ENCODE peak calls at places on chromosomes 1 and 21, in four cellular contexts. D, K, Q and F are unnamed samples.

GRCh38 chr1:226526801-226527595 is 21.6 kb upstream of the STUM start:
- DNase-seq in Q (no peak), K (peak; percentile 31), D (peak; percentile 29), F (no peak)

GRCh38 chr1:45884700-45885099 is 81.3 kb downstream of the MAST2 start:
- DNase-seq in Q (no peak), K (peak; percentile 12), D (no peak), F (no peak)

GRCh38 chr1:1890506-1891348 is at the start of gene GNB1:
- DNase-seq in K (peak; percentile 89), Q (peak; percentile 100), D (peak; percentile 96), F (peak; percentile 90)

GRCh38 chr1:228723287-228723686 is 12.0 kb upstream of the RHOU start:
- DNase-seq in K (no peak), Q (no peak), D (no peak), F (no peak)

GRCh38 chr1:28066393-28067154 is 21.8 kb downstream of the EYA3 start:
- DNase-seq in D (no peak), Q (no peak), K (no peak), F (no peak)

GRCh38 chr1:208141793-208142192 is 102.4 kb downstream of the PLXNA2 start:
- DNase-seq in Q (no peak), K (no peak), D (no peak), F (no peak)

GRCh38 chr1:6001992-6002576 is 9.9 kb upstream of the NPHP4 start:
- DNase-seq in K (no peak), Q (peak; percentile 82), D (no peak), F (no peak)

GRCh38 chr1:85607126-85607912 is 26.8 kb downstream of the CCN1 start:
- DNase-seq in K (peak; percentile 98), Q (peak; percentile 93), D (peak; percentile 99), F (no peak)

GRCh38 chr1:235597867-235598553 is 51.6 kb downstream of the GNG4 start:
- DNase-seq in D (peak; percentile 75), Q (peak; percentile 96), K (peak; percentile 71), F (peak; percentile 39)

GRCh38 chr1:193322218-193322617 is 135.8 kb upstream of the B3GALT2 start:
- DNase-seq in D (peak; percentile 64), Q (no peak), K (peak; percentile 89), F (no peak)

GRCh38 chr1:65209005-65209885 is 61.2 kb downstream of the AK4 start:
- DNase-seq in K (peak; percentile 72), Q (peak; percentile 54), D (peak; percentile 58), F (peak; percentile 43)

GRCh38 chr1:65392497-65392896 is 28.0 kb upstream of the LEPR start:
- DNase-seq in K (no peak), D (no peak), Q (no peak), F (no peak)

GRCh38 chr1:43493661-43494450 is 36.8 kb upstream of the PTPRF start:
- DNase-seq in K (no peak), Q (no peak), D (no peak), F (no peak)

GRCh38 chr1:27133158-27133557 is 21.8 kb downstream of the SLC9A1 start:
- DNase-seq in Q (no peak), K (no peak), D (no peak), F (no peak)

GRCh38 chr21:43375827-43376795 is 50.8 kb downstream of the SIK1 start:
- DNase-seq in D (no peak), Q (no peak), K (no peak), F (no peak)

GRCh38 chr1:164504699-164505098 is 54.3 kb upstream of the PBX1 start:
- DNase-seq in Q (no peak), K (peak; percentile 47), D (peak; percentile 63), F (no peak)

GRCh38 chr1:90723561-90724108 is 6.5 kb upstream of the BARHL2 start:
- DNase-seq in D (peak; percentile 21), Q (peak; percentile 81), K (no peak), F (peak; percentile 8)

GRCh38 chr1:93673159-93673657 is 8.4 kb downstream of the BCAR3 start:
- DNase-seq in Q (no peak), D (peak; percentile 61), K (peak; percentile 81), F (no peak)

GRCh38 chr1:228063251-228064191 is 19.0 kb upstream of the ARF1 start:
- DNase-seq in D (no peak), Q (peak; percentile 76), K (no peak), F (no peak)

GRCh38 chr1:225949041-225949440 is 8.0 kb upstream of the LEFTY2 start:
- DNase-seq in D (no peak), K (no peak), Q (no peak), F (no peak)

GRCh38 chr1:230424440-230425251 is 1.5 kb downstream of the PGBD5 start:
- DNase-seq in D (peak; percentile 4), K (no peak), Q (no peak), F (peak; percentile 92)

GRCh38 chr1:29478879-29479278 is 242.6 kb downstream of the PTPRU start:
- DNase-seq in K (no peak), D (no peak), Q (no peak), F (no peak)

GRCh38 chr1:55155522-55155921 is 59.6 kb downstream of the USP24 start:
- DNase-seq in D (no peak), K (peak; percentile 30), Q (no peak), F (peak; percentile 33)

GRCh38 chr1:77825356-77825709 is 45.9 kb downstream of the MIGA1 start:
- DNase-seq in D (peak; percentile 90), K (peak; percentile 91), Q (peak; percentile 60), F (peak; percentile 81)

GRCh38 chr1:225318706-225319575 is 108.9 kb downstream of the LBR start:
- DNase-seq in K (peak; percentile 70), D (peak; percentile 54), Q (peak; percentile 41), F (peak; percentile 72)

GRCh38 chr1:38240626-38241025 is 194.0 kb upstream of the POU3F1 start:
- DNase-seq in Q (no peak), D (no peak), K (no peak), F (no peak)

GRCh38 chr1:2091611-2092604 is 41.7 kb downstream of the PRKCZ start:
- DNase-seq in K (no peak), Q (peak; percentile 94), D (peak; percentile 58), F (peak; percentile 69)

GRCh38 chr1:206472454-206472853 is 2.2 kb downstream of the IKBKE start:
- DNase-seq in D (peak; percentile 68), K (peak; percentile 91), Q (peak; percentile 89), F (peak; percentile 97)

GRCh38 chr1:117860906-117861610 is 68.4 kb downstream of the GDAP2 start:
- DNase-seq in K (no peak), Q (peak; percentile 39), D (peak; percentile 97), F (no peak)

GRCh38 chr1:244762629-244763028 is 72.8 kb upstream of the COX20 start:
- DNase-seq in Q (no peak), K (no peak), D (no peak), F (no peak)

GRCh38 chr1:155057788-155058211 is 5.7 kb upstream of the EFNA4 start:
- DNase-seq in Q (peak; percentile 89), D (no peak), K (no peak), F (no peak)

GRCh38 chr1:53350853-53351767 is 23.2 kb upstream of the LRP8 start:
- DNase-seq in Q (peak; percentile 61), D (no peak), K (no peak), F (no peak)

GRCh38 chr1:31715097-31715872 is 11.5 kb upstream of the COL16A1 start:
- DNase-seq in K (peak; percentile 88), D (peak; percentile 94), Q (peak; percentile 98), F (peak; percentile 39)

GRCh38 chr1:47886141-47886540 is 111.0 kb downstream of the TRABD2B start:
- DNase-seq in D (no peak), Q (no peak), K (no peak), F (no peak)

GRCh38 chr1:245715970-245716369 is 561.2 kb downstream of the KIF26B start:
- DNase-seq in D (peak; percentile 92), Q (peak; percentile 85), K (peak; percentile 87), F (no peak)

GRCh38 chr1:89942825-89943658 is 51.9 kb upstream of the ZNF326 start:
- DNase-seq in Q (no peak), D (peak; percentile 78), K (no peak), F (peak; percentile 53)

GRCh38 chr21:16196521-16197208 is 466.9 kb downstream of the USP25 start:
- DNase-seq in Q (no peak), K (peak; percentile 49), D (peak; percentile 44), F (peak; percentile 5)
- H3K4me3 ChIP-seq in Q (peak overlapping the region; percentile 70), K (peak overlapping the region; percentile 61), D (peak overlapping the region; percentile 82), F (no peak overlapping the region)

DNA sequence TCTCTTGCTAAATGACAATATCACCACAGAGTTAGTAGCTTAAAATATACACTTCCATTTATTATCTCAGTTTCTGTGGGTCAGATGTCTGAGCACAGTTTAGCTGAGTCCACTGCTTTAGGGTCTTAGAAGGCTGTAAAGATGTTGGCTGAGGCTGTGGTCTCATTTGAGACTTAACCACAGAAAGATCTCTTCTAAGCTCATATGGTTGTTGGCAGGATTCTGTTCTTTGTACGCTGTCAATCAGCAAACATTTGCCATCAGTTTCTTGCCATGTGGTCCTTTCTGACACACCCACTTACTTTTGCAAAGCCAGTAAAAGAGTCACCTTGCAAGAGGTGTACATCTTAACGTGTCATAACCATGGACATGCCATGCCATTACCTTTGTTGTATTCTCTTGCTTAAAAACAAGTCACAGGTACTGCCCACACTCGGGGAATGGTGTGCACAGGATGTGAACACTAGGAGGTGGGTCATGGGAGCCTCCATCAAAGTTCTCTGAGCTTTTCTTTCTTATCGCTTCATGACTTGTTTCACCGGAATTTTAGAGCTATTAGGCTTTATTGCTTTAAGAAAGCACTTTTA is 18.7 kb downstream of the DYRK1A start:
- DNase-seq in Q (no peak), D (no peak), K (no peak), F (no peak)
- H3K4me3 ChIP-seq in Q (no peak overlapping the region), D (no peak overlapping the region), K (no peak overlapping the region), F (no peak overlapping the region)

DNA sequence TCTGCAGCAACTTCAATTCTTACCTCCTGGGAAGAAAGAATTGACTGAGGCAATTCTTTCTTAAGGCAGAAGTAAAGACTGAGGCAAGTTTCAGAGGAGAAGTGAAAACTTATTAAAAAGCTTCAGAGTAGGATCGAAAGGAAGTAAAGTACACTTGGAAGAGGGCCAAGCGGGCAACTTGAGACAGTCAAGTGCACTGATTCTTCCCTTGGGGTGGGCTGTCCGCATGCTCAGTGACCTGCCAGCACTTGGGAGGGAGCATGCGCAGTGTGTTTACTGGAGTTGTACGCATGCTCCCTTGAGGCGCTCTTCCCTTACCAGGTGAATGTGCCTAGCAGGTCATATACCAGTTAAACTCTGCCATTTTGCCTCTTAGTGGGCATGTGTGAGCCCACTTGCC is 55.3 kb upstream of the NBPF3 start:
- DNase-seq in Q (no peak), K (no peak), D (no peak), F (no peak)
- H3K4me3 ChIP-seq in Q (no peak overlapping the region), K (no peak overlapping the region), D (no peak overlapping the region), F (no peak overlapping the region)

GRCh38 chr1:83761977-83762376 is 237.0 kb downstream of the TTLL7 start:
- DNase-seq in D (no peak), K (no peak), Q (no peak), F (no peak)

GRCh38 chr1:83761084-83761760 is 237.7 kb downstream of the TTLL7 start:
- DNase-seq in Q (no peak), K (no peak), D (no peak), F (peak; percentile 5)

GRCh38 chr1:83763281-83764095 is 235.4 kb downstream of the TTLL7 start:
- DNase-seq in D (no peak), Q (peak; percentile 36), K (no peak), F (no peak)

GRCh38 chr1:83764209-83764608 is 234.7 kb downstream of the TTLL7 start:
- DNase-seq in Q (no peak), D (no peak), K (no peak), F (no peak)

DNA sequence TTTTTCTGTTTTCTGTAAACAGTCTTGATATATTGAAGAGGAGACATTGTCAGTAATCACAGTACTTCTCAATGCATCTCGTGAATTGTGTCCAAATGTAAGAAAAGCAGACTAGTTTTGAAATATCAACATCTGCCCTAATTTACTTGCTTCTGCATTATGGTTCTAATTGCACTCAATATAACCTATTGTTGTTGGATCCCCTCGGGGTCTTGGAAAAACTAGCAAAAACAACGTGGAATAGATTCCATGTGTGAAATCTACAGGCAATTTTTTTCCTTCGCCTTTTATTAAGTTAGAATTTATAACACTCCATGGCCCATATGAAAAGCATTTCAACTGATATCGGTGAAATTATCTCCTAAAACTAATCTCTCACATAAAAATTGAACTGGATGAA is 236.5 kb downstream of the TTLL7 start:
- DNase-seq in D (no peak), K (no peak), Q (no peak), F (no peak)
- H3K4me3 ChIP-seq in D (no peak overlapping the region), K (no peak overlapping the region), Q (no peak overlapping the region), F (no peak overlapping the region)